ENCODE peak calls at places on chromosomes 4 and X, in eight cellular contexts. X is endothelial cell of umbilical vein, H is fibroblast of lung, D is adipocyte, S is trophoblast cell, A is mammary epithelial cell, U is GM12878, T is PC-3. P is an unnamed sample. For H3K9me3, the result is how much of the 10 kb centered on the place peaks cover.

GRCh38 chr4:66842401-66842800 is 702.9 kb downstream of the CENPC start:
- DNase-seq in H (no peak), D (no peak), T (no peak), U (no peak), S (no peak), X (no peak), A (no peak), P (no peak)

GRCh38 chr4:48212165-48212564 is 57.5 kb downstream of the TEC start:
- DNase-seq in H (no peak), D (no peak), S (no peak), U (no peak), X (no peak), A (no peak), T (no peak), P (no peak)

GRCh38 chr4:174461438-174462106 is 60.7 kb downstream of the HPGD start:
- DNase-seq in T (peak), A (no peak), D (peak), U (no peak), X (no peak), S (no peak), H (peak), P (no peak)

GRCh38 chr4:48090621-48091020 is 43.4 kb downstream of the TXK start:
- DNase-seq in H (no peak), U (no peak), T (no peak), D (no peak), X (no peak), S (no peak), A (peak), P (no peak)

GRCh38 chr4:123583043-123583442 is 186.4 kb downstream of the SPRY1 start:
- DNase-seq in T (no peak), H (no peak), U (no peak), D (no peak), X (no peak), S (no peak), A (peak), P (no peak)

GRCh38 chrX:24426921-24427746 is 38.0 kb upstream of the PDK3 start:
- DNase-seq in X (peak), U (no peak), S (no peak), H (no peak), D (peak), T (no peak), A (peak), P (no peak)

GRCh38 chr4:24071612-24072372 is 181.9 kb upstream of the PPARGC1A start:
- DNase-seq in H (no peak), S (no peak), T (no peak), D (no peak), U (no peak), A (no peak), X (no peak), P (no peak)

GRCh38 chr4:158122501-158122900 is 50.3 kb downstream of the GASK1B start:
- DNase-seq in A (no peak), U (no peak), H (peak), X (no peak), S (no peak), D (peak), T (no peak), P (no peak)

GRCh38 chrX:69031181-69031580 is 134.1 kb downstream of the PJA1 start:
- DNase-seq in A (no peak), U (no peak), X (peak), H (no peak), S (no peak), D (no peak), T (peak), P (no peak)

GRCh38 chrX:119686087-119686639 is 6.8 kb downstream of the SEPTIN6 start:
- DNase-seq in A (no peak), D (peak), T (no peak), S (no peak), U (peak), H (peak), X (no peak), P (no peak)

GRCh38 chr4:681736-682451 is 7.1 kb downstream of the SLC49A3 start:
- DNase-seq in U (no peak), H (no peak), T (peak), X (no peak), D (no peak), S (peak), A (no peak), P (no peak)

GRCh38 chr4:76984788-76985211 is 35.2 kb downstream of the SEPTIN11 start:
- DNase-seq in A (peak), D (peak), H (peak), S (peak), X (peak), U (no peak), T (peak), P (no peak)

GRCh38 chr4:112251044-112251632 is 19.6 kb downstream of the AP1AR start:
- DNase-seq in A (peak), S (no peak), U (no peak), H (peak), T (no peak), X (no peak), D (no peak), P (no peak)

GRCh38 chr4:96913437-96914075 is 1073.7 kb downstream of the PDHA2 start:
- DNase-seq in U (no peak), D (no peak), H (no peak), T (peak), A (no peak), X (no peak), S (no peak), P (no peak)

GRCh38 chr4:11106190-11106589 is 322.5 kb downstream of the HS3ST1 start:
- DNase-seq in H (no peak), U (no peak), D (no peak), A (peak), S (no peak), T (peak), X (no peak), P (no peak)

GRCh38 chrX:50941638-50942037 is 31.1 kb downstream of the BMP15 start:
- DNase-seq in S (peak), X (no peak), T (peak), H (no peak), U (no peak), A (no peak), D (no peak), P (no peak)

GRCh38 chr4:19239565-19239964 is 1012.1 kb upstream of the SLIT2 start:
- DNase-seq in D (peak), X (peak), S (peak), H (no peak), A (peak), U (no peak), T (peak), P (no peak)
- H3K9ac ChIP-seq in D (no peak), X (no peak), S (no peak), H (no peak), A (no peak), U (no peak), T (no peak), P (no peak)

GRCh38 chrX:53630261-53630660 is 56.3 kb downstream of the HUWE1 start:
- DNase-seq in T (no peak), S (no peak), H (no peak), D (no peak), A (no peak), U (no peak), X (no peak), P (no peak)
- H3K9me3 ChIP-seq in T (under half), S (under half), H (under half), D (under half), A (under half), U (under half), X (under half), P (under half)

DNA sequence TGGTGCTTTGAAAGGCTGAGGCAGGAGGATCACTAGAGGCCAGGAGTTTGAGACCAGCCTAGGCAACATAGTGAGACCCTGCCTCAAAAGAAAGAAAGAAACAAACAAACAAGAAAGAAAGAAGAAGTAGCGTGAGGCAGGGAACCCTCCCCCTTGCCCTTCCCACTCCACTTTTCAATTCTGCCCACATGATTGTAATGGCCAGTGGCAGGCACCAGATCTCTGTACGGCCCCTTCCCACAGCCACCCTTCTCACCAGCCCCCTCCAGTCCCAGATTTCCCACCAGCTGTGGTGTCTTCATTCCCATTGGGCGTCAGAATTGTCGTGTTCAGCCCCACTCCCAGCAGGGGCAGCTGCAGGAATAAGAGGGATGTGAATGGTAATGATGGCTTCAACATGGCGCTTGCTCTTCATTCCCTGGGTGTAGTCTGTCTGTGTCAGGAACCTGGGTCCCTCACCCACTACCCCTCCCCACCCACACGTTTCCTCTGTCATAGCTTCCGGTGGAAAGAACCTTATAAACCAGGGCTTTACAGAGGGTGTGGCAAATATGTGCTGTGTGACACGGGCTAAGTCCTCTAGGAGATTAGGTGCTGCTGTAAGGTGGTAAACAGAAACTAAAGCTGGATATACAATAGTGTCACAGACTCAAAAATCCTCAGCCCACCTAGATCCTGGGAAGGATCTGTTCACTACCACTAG is at the start of gene IL2RG:
- DNase-seq in T (peak), H (no peak), D (no peak), A (no peak), S (no peak), U (peak), X (no peak), P (no peak)
- H3K9ac ChIP-seq in T (no peak), H (no peak), D (no peak), A (no peak), S (no peak), U (peak), X (no peak), P (no peak)

DNA sequence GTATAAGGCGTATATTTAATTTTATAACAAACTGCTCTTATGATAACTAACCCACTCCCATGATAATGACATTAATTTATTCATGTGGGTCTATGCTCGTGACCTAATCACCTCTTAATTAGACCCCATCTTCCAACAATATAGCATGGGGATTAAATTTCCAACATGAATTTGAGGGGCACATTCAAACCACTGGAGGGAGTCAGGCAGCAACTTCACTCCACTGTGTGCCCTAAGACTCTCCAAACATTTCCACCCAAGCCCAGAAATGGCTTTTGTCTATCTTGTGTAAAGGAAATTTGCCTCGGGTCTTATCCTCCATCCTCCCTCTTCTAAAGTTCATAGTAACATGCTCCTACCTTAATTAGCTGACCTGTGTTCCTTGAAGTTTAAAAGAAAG is 616.1 kb upstream of the CPEB2 start:
- DNase-seq in H (no peak), X (no peak), S (no peak), U (no peak), T (no peak), A (no peak), D (no peak), P (no peak)
- H3K9me3 ChIP-seq in H (under half), X (under half), S (under half), U (under half), T (under half), A (under half), D (under half), P (under half)

P was measured in keratinocyte.